ENCODE peak calls at places on chromosomes 13 and 19, in six cellular contexts. G is heart right ventricle; E is activated T-helper 17 cell treated with anti-CD3 and anti-CD28 coated beads, Interleukin-2, amount 50 U/mL, for 72 hours; Y is left lobe of liver; T is gastrocnemius medialis; O is memory B cell. Z is an unnamed sample.

GRCh38 chr19:10896851-10897526 is 25.6 kb downstream of the CARM1 start:
- ATAC-seq in G (no peak), E (peak; percentile 44), Y (peak; percentile 20), T (peak; percentile 24), O (peak; percentile 44), Z (no peak)

GRCh38 chr19:36103842-36104552 is 6.9 kb upstream of the OVOL3 start:
- ATAC-seq in G (no peak), E (no peak), Y (no peak), T (no peak), O (no peak), Z (no peak)

GRCh38 chr13:74142257-74142656 is 8.1 kb upstream of the KLF12 start:
- ATAC-seq in G (no peak), E (no peak), Y (peak; percentile 88), T (no peak), O (no peak), Z (no peak)

GRCh38 chr13:114115191-114115671 is 17.2 kb downstream of the RASA3 start:
- ATAC-seq in G (peak; percentile 34), E (peak; percentile 80), Y (peak; percentile 46), T (no peak), O (peak; percentile 34), Z (no peak)

GRCh38 chr19:47419037-47419783 is at the start of gene MEIS3:
- ATAC-seq in G (peak; percentile 30), E (no peak), Y (no peak), T (no peak), O (no peak), Z (peak; percentile 54)

GRCh38 chr19:45752639-45753038 is 16.4 kb downstream of the SIX5 start:
- ATAC-seq in G (no peak), E (no peak), Y (no peak), T (no peak), O (no peak), Z (no peak)

GRCh38 chr13:40986328-40986856 is 32.7 kb downstream of the ELF1 start:
- ATAC-seq in G (no peak), E (no peak), Y (peak; percentile 77), T (no peak), O (no peak), Z (no peak)

GRCh38 chr13:62931901-62932883 is 1516.5 kb upstream of the PCDH20 start:
- ATAC-seq in G (no peak), E (no peak), Y (no peak), T (no peak), O (no peak), Z (no peak)

GRCh38 chr13:30340367-30341184 is 33.2 kb upstream of the KATNAL1 start:
- ATAC-seq in G (peak; percentile 70), E (no peak), Y (peak; percentile 56), T (peak; percentile 95), O (no peak), Z (peak; percentile 88)

GRCh38 chr13:42000836-42001235 is 39.9 kb upstream of the VWA8 start:
- ATAC-seq in G (no peak), E (no peak), Y (no peak), T (no peak), O (no peak), Z (no peak)

GRCh38 chr13:52371736-52372247 is 34.2 kb downstream of the THSD1 start:
- ATAC-seq in G (no peak), E (no peak), Y (no peak), T (no peak), O (no peak), Z (no peak)

GRCh38 chr13:105914637-105915036 is 620.8 kb downstream of the EFNB2 start:
- ATAC-seq in G (peak; percentile 20), E (no peak), Y (no peak), T (no peak), O (no peak), Z (no peak)

GRCh38 chr13:68506888-68507551 is 1276.9 kb upstream of the PCDH9 start:
- ATAC-seq in G (no peak), E (no peak), Y (no peak), T (no peak), O (no peak), Z (no peak)

GRCh38 chr19:39997595-39998216 is 846 bp downstream of the ZNF546 start:
- ATAC-seq in G (no peak), E (peak; percentile 39), Y (no peak), T (no peak), O (no peak), Z (no peak)

GRCh38 chr13:48302920-48303330 is 626 bp upstream of the RB1 start:
- ATAC-seq in G (no peak), E (no peak), Y (no peak), T (peak; percentile 38), O (no peak), Z (no peak)

GRCh38 chr13:93173656-93174055 is 53.0 kb upstream of the GPC6 start:
- ATAC-seq in G (no peak), E (no peak), Y (no peak), T (no peak), O (no peak), Z (no peak)